ENCODE peak calls at places on chromosomes 13 and 19, in nine cellular contexts. K, I, M, S, W, U, P, F and N are unnamed samples.

GRCh38 chr13:110245421-110245899 is 61.5 kb downstream of the COL4A1 start:
- DNase-seq in S (peak; percentile 14), P (no peak), W (no peak), F (no peak), U (peak; percentile 85), I (no peak), K (no peak), M (no peak), N (no peak)

GRCh38 chr19:33402421-33403220 is 29.1 kb downstream of the CEBPG start:
- DNase-seq in P (no peak), U (no peak), F (no peak), K (no peak), S (no peak), W (no peak), M (no peak), I (no peak), N (no peak)

GRCh38 chr19:41577144-41577830 is 1.3 kb downstream of the CEACAM21 start:
- DNase-seq in W (no peak), U (no peak), S (no peak), I (no peak), M (no peak), P (no peak), F (no peak), K (no peak), N (no peak)

GRCh38 chr19:12789098-12789903 is 2.0 kb upstream of the JUNB start:
- DNase-seq in P (peak; percentile 36), F (no peak), K (no peak), I (no peak), M (no peak), S (no peak), U (peak; percentile 49), W (no peak), N (no peak)

GRCh38 chr13:98105929-98106336 is 37.0 kb upstream of the FARP1 start:
- DNase-seq in M (no peak), P (no peak), K (no peak), I (no peak), U (peak; percentile 55), W (no peak), F (no peak), S (no peak), N (peak; percentile 45)

GRCh38 chr13:43159007-43159406 is 135.6 kb downstream of the DNAJC15 start:
- DNase-seq in U (peak; percentile 69), F (no peak), W (no peak), P (no peak), I (no peak), K (no peak), S (no peak), M (no peak), N (no peak)

GRCh38 chr13:23069571-23069970 is 111.2 kb upstream of the SGCG start:
- DNase-seq in K (no peak), W (no peak), U (peak; percentile 76), S (no peak), P (no peak), F (no peak), M (no peak), I (no peak), N (no peak)

GRCh38 chr13:32047796-32048195 is 16.2 kb downstream of the FRY start:
- DNase-seq in S (no peak), F (no peak), W (no peak), K (no peak), U (no peak), P (no peak), I (no peak), M (no peak), N (no peak)

GRCh38 chr13:101751488-101751887 is 299.0 kb downstream of the ITGBL1 start:
- DNase-seq in F (peak; percentile 15), P (no peak), U (peak; percentile 93), I (peak; percentile 83), S (no peak), K (no peak), M (peak; percentile 64), W (peak; percentile 67), N (no peak)

GRCh38 chr19:8526345-8527062 is 12.5 kb upstream of the ZNF414 start:
- DNase-seq in S (peak; percentile 92), W (no peak), U (peak; percentile 95), K (no peak), I (peak; percentile 69), P (peak; percentile 68), F (peak; percentile 78), M (no peak), N (peak; percentile 92)

GRCh38 chr19:23075031-23075733 is 41.6 kb upstream of the ZNF730 start:
- DNase-seq in I (peak; percentile 93), P (peak; percentile 17), M (peak; percentile 27), F (peak; percentile 57), S (peak; percentile 61), K (peak; percentile 23), W (no peak), U (peak; percentile 81), N (peak; percentile 67)

GRCh38 chr19:45630463-45630862 is 8.7 kb downstream of the EML2 start:
- DNase-seq in W (no peak), I (no peak), P (no peak), S (no peak), K (no peak), M (peak; percentile 40), U (peak; percentile 95), F (no peak), N (no peak)

GRCh38 chr13:113793718-113794085 is 34.7 kb downstream of the TMEM255B start:
- DNase-seq in F (no peak), W (no peak), K (no peak), U (no peak), M (no peak), P (no peak), I (no peak), S (no peak), N (no peak)

GRCh38 chr13:29963086-29963485 is 112.7 kb upstream of the UBL3 start:
- DNase-seq in F (no peak), U (no peak), K (no peak), I (no peak), P (no peak), S (no peak), M (no peak), W (no peak), N (no peak)

GRCh38 chr13:20363604-20364003 is 131.5 kb upstream of the GJB6 start:
- DNase-seq in F (no peak), P (no peak), K (no peak), U (no peak), W (no peak), S (no peak), M (no peak), I (peak; percentile 2), N (no peak)